ENCODE peak calls at places on chromosomes 11 and 22, in ten cellular contexts. Q is GM23338; D is ovary; M is OCI-LY7; T is CD8-positive, alpha-beta T cell; V is fibroblast of lung; E is A673; N is pancreas; C is Peyer's patch; K is esophagus muscularis mucosa. S is an unnamed sample.

GRCh38 chr11:10496296-10496936 is 41.4 kb downstream of the AMPD3 start:
- DNase-seq in Q (no peak), D (no peak), M (no peak), T (no peak), V (no peak), E (no peak), N (no peak), C (peak; percentile 0), K (peak; percentile 47), S (no peak)

GRCh38 chr11:10909141-10909883 is 51.5 kb upstream of the ZBED5 start:
- DNase-seq in Q (peak; percentile 8), D (no peak), M (no peak), T (no peak), V (no peak), E (no peak), N (no peak), C (no peak), K (no peak), S (no peak)

GRCh38 chr11:3853935-3854659 is 1.4 kb upstream of the STIM1 start:
- DNase-seq in Q (no peak), D (no peak), M (peak; percentile 93), T (peak; percentile 87), V (no peak), E (no peak), N (no peak), C (peak; percentile 84), K (no peak), S (no peak)

GRCh38 chr11:59426361-59427067 is at the start of gene OR5A2:
- DNase-seq in Q (peak; percentile 87), D (no peak), M (no peak), T (no peak), V (no peak), E (peak; percentile 97), N (no peak), C (no peak), K (no peak), S (no peak)

GRCh38 chr11:95413761-95414160 is 182.8 kb upstream of the SESN3 start:
- DNase-seq in Q (no peak), D (no peak), M (no peak), T (no peak), V (no peak), E (no peak), N (no peak), C (no peak), K (no peak), S (no peak)

GRCh38 chr11:73755670-73756069 is 5.2 kb downstream of the RAB6A start:
- DNase-seq in Q (no peak), D (no peak), M (no peak), T (no peak), V (no peak), E (no peak), N (no peak), C (no peak), K (peak; percentile 26), S (no peak)

GRCh38 chr11:125429174-125429707 is 66.8 kb downstream of the FEZ1 start:
- DNase-seq in Q (peak; percentile 94), D (peak; percentile 56), M (peak; percentile 77), T (peak; percentile 47), V (peak; percentile 54), E (peak; percentile 69), N (peak; percentile 74), C (no peak), K (no peak), S (peak; percentile 81)

GRCh38 chr22:23251445-23252093 is 71.3 kb downstream of the BCR start:
- DNase-seq in Q (no peak), D (no peak), M (no peak), T (no peak), V (no peak), E (no peak), N (no peak), C (no peak), K (no peak), S (no peak)

GRCh38 chr22:33314316-33314715 is 256.1 kb upstream of the SYN3 start:
- DNase-seq in Q (no peak), D (no peak), M (no peak), T (no peak), V (no peak), E (no peak), N (no peak), C (no peak), K (no peak), S (no peak)

GRCh38 chr11:118526688-118527087 is 586 bp upstream of the TTC36 start:
- DNase-seq in Q (no peak), D (no peak), M (no peak), T (no peak), V (no peak), E (no peak), N (no peak), C (no peak), K (no peak), S (no peak)
- H3K4me1 ChIP-seq in Q (peaks cover 13% of the 10 kb centered on the region), D (peaks cover 8% of the 10 kb centered on the region), M (peaks cover 13% of the 10 kb centered on the region), T (peaks cover 19% of the 10 kb centered on the region), V (peaks cover 3% of the 10 kb centered on the region), E (peaks cover 9% of the 10 kb centered on the region), N (peaks cover 6% of the 10 kb centered on the region), C (peaks cover 21% of the 10 kb centered on the region), K (peaks cover 45% of the 10 kb centered on the region), S (no peaks in the 10 kb centered on the region)

DNA sequence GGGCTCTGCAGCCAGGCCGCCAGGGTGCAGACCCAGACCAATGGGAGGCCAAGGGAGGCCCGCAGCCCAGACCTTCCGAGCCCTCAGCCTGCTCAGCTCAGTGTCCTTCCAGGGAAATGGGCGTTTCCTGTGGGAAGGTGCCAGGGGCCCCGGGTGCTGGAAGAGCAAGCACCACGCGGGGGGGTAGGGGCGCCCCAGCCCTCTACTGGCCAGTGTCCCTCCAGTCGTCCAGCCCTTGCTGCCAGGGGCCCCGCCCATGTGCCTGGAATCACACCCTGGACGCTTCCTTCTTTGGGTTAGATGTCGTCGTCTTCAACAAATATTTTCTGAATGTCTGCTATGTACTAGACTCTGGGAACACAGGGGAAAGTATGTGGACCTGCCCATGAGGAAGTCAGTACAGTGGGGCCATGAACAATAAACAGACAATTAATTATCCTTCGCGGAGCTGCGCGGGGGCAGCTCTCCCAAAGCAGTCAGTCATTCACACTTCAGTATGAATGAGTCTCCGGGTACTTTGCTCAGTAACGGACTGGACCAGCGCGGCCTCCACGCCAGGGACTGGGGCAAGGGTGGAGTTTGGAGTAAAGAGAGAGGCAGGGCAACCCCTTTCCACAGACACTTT is 60.2 kb downstream of the CDKN1C start:
- DNase-seq in Q (no peak), D (peak; percentile 80), M (no peak), T (no peak), V (peak; percentile 82), E (no peak), N (peak; percentile 62), C (peak; percentile 26), K (peak; percentile 95), S (peak; percentile 93)
- H3K27ac ChIP-seq in Q (no peak overlapping the region), D (peak overlapping the region; percentile 90), M (no peak overlapping the region), T (no peak overlapping the region), V (peak overlapping the region; percentile 84), E (no peak overlapping the region), N (peak overlapping the region; percentile 78), C (peak overlapping the region; percentile 76), K (peak overlapping the region; percentile 99), S (peak overlapping the region; percentile 82)

GRCh38 chr22:36929621-36930020 is 16.2 kb downstream of the CSF2RB start:
- DNase-seq in Q (no peak), D (no peak), M (no peak), T (no peak), V (no peak), E (no peak), N (no peak), C (no peak), K (no peak), S (peak; percentile 69)
- H3K4me3 ChIP-seq in Q (no peak overlapping the region), D (no peak overlapping the region), M (no peak overlapping the region), T (no peak overlapping the region), V (no peak overlapping the region), E (no peak overlapping the region), N (no peak overlapping the region), C (no peak overlapping the region), K (no peak overlapping the region), S (no peak overlapping the region)

GRCh38 chr11:102552447-102553200 is 22.1 kb upstream of the MMP7 start:
- DNase-seq in Q (no peak), D (no peak), M (no peak), T (no peak), V (no peak), E (no peak), N (no peak), C (no peak), K (no peak), S (no peak)

GRCh38 chr11:102553835-102554282 is 23.3 kb upstream of the MMP7 start:
- DNase-seq in Q (no peak), D (no peak), M (no peak), T (no peak), V (no peak), E (no peak), N (no peak), C (no peak), K (no peak), S (no peak)

GRCh38 chr11:102555091-102555490 is 24.5 kb upstream of the MMP7 start:
- DNase-seq in Q (no peak), D (no peak), M (no peak), T (no peak), V (no peak), E (no peak), N (no peak), C (no peak), K (no peak), S (no peak)

GRCh38 chr11:102552020-102552419 is 21.5 kb upstream of the MMP7 start:
- DNase-seq in Q (no peak), D (no peak), M (no peak), T (no peak), V (no peak), E (no peak), N (no peak), C (no peak), K (no peak), S (no peak)

DNA sequence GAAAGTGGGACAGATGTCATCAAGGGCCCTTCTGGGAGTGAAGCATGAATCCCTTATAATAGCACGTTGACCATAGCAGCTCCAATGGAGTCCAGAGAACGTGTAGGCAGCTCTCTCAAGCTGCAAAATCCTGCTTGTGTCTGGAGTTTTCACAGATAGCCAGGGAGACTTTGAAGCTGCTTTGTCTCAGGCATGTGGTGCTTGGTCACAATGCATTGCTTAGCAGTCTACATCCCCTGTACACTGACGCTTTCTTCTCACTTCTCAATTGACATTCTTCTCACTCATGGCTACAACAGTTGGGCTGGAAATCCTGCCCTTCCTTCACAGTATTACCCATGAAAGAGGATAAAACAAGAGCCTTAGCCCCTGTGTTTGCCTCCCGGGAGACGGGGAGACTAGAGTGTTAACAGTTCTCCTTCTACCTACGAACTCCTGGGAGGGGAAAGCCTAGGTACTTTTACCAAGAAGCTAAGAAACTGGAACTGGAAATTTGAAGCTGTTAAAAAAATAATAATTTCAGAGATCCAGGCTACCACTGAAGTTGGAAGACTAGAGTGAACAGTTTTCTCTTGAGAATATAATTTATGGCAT is 20.7 kb upstream of the MMP7 start:
- DNase-seq in Q (no peak), D (no peak), M (no peak), T (no peak), V (no peak), E (no peak), N (no peak), C (no peak), K (no peak), S (no peak)
- H3K4me1 ChIP-seq in Q (peaks cover 15% of the 10 kb centered on the region), D (no peaks in the 10 kb centered on the region), M (peaks cover 10% of the 10 kb centered on the region), T (no peaks in the 10 kb centered on the region), V (no peaks in the 10 kb centered on the region), E (peaks cover 3% of the 10 kb centered on the region), N (no peaks in the 10 kb centered on the region), C (no peaks in the 10 kb centered on the region), K (no peaks in the 10 kb centered on the region), S (no peaks in the 10 kb centered on the region)

GRCh38 chr11:34222030-34222429 is 116.6 kb downstream of the NAT10 start:
- DNase-seq in Q (no peak), D (no peak), M (no peak), T (no peak), V (no peak), E (no peak), N (no peak), C (no peak), K (no peak), S (no peak)
- H3K27ac ChIP-seq in Q (no peak overlapping the region), D (no peak overlapping the region), M (no peak overlapping the region), T (no peak overlapping the region), V (no peak overlapping the region), E (no peak overlapping the region), N (no peak overlapping the region), C (no peak overlapping the region), K (no peak overlapping the region), S (no peak overlapping the region)